ENCODE peak calls at places on chromosome 9, in four cellular contexts. M is RWPE2, D is A549, V is IMR-90. F is an unnamed sample.

GRCh38 chr9:29564564-29564963 is 1991.3 kb upstream of the C9orf72 start:
- DNase-seq in D (no peak), M (no peak), V (no peak), F (no peak)

GRCh38 chr9:133844876-133845658 is 106.9 kb upstream of the SARDH start:
- DNase-seq in M (no peak), V (peak; percentile 70), D (no peak), F (peak; percentile 52)

GRCh38 chr9:121541945-121542344 is 42.3 kb upstream of the GGTA1 start:
- DNase-seq in V (no peak), M (no peak), D (no peak), F (no peak)

GRCh38 chr9:130186839-130187522 is 14.8 kb downstream of the NCS1 start:
- DNase-seq in V (peak; percentile 55), M (no peak), D (peak; percentile 76), F (peak; percentile 77)

GRCh38 chr9:136691316-136692189 is 4.3 kb upstream of the AGPAT2 start:
- DNase-seq in M (no peak), V (no peak), D (no peak), F (no peak)

GRCh38 chr9:103999375-104000062 is 94.6 kb upstream of the SMC2 start:
- DNase-seq in V (no peak), D (no peak), M (peak; percentile 48), F (no peak)

GRCh38 chr9:101737705-101738565 is 512 bp downstream of the GRIN3A start:
- DNase-seq in M (peak; percentile 37), D (peak; percentile 9), V (no peak), F (no peak)

GRCh38 chr9:23723672-23724071 is 102.4 kb downstream of the ELAVL2 start:
- DNase-seq in M (no peak), D (no peak), V (no peak), F (no peak)

GRCh38 chr9:89149726-89150125 is 28.9 kb downstream of the SHC3 start:
- DNase-seq in V (peak; percentile 82), D (no peak), M (no peak), F (no peak)

GRCh38 chr9:137269231-137269772 is 8.2 kb upstream of the TOR4A start:
- DNase-seq in V (peak; percentile 60), D (peak; percentile 58), M (peak; percentile 39), F (no peak)

GRCh38 chr9:116149844-116150243 is 3.7 kb upstream of the PAPPA start:
- DNase-seq in D (peak; percentile 76), M (no peak), V (no peak), F (peak; percentile 33)

GRCh38 chr9:114823416-114823815 is 17.6 kb upstream of the TNFSF15 start:
- DNase-seq in V (no peak), D (no peak), M (no peak), F (no peak)

GRCh38 chr9:22022396-22022795 is 13.3 kb upstream of the CDKN2B start:
- DNase-seq in D (no peak), M (no peak), V (no peak), F (no peak)

GRCh38 chr9:133251773-133252172 is 23.2 kb downstream of the ABO start:
- DNase-seq in D (no peak), V (no peak), M (no peak), F (no peak)

GRCh38 chr9:71121275-71122168 is at the start of gene TRPM3:
- DNase-seq in M (no peak), D (no peak), V (no peak), F (no peak)

GRCh38 chr9:115522928-115523327 is 405.0 kb upstream of the TNC start:
- DNase-seq in V (no peak), M (no peak), D (no peak), F (no peak)

GRCh38 chr9:129282308-129283211 is 104.5 kb upstream of the IER5L start:
- DNase-seq in V (no peak), D (no peak), M (no peak), F (no peak)

GRCh38 chr9:124268248-124268647 is 10.5 kb downstream of the NEK6 start:
- DNase-seq in M (no peak), D (no peak), V (no peak), F (no peak)

GRCh38 chr9:124266139-124266825 is 8.5 kb downstream of the NEK6 start:
- DNase-seq in M (no peak), D (no peak), V (peak; percentile 67), F (no peak)

GRCh38 chr9:124269556-124269955 is 11.8 kb downstream of the NEK6 start:
- DNase-seq in V (no peak), M (no peak), D (no peak), F (no peak)

GRCh38 chr9:124266826-124267201 is 9.1 kb downstream of the NEK6 start:
- DNase-seq in V (no peak), M (no peak), D (no peak), F (no peak)

GRCh38 chr9:124267271-124267807 is 9.6 kb downstream of the NEK6 start:
- DNase-seq in D (peak; percentile 79), M (peak; percentile 87), V (peak; percentile 85), F (no peak)
- TF ChIP-seq CTCF in D (no peak), M (peak; percentile 24), V (no peak), F (no peak)

GRCh38 chr9:99298660-99299059 is 76.6 kb downstream of the SEC61B start:
- DNase-seq in V (no peak), M (no peak), D (no peak), F (no peak)

GRCh38 chr9:99296375-99296951 is 74.4 kb downstream of the SEC61B start:
- DNase-seq in V (no peak), D (no peak), M (no peak), F (no peak)

GRCh38 chr9:99300103-99300439 is 78.0 kb downstream of the SEC61B start:
- DNase-seq in M (no peak), V (no peak), D (no peak), F (no peak)

GRCh38 chr9:99300603-99301002 is 78.5 kb downstream of the SEC61B start:
- DNase-seq in D (no peak), V (no peak), M (no peak), F (no peak)

GRCh38 chr9:99299214-99300102 is 77.4 kb downstream of the SEC61B start:
- DNase-seq in V (peak; percentile 83), M (no peak), D (peak; percentile 20), F (no peak)
- TF ChIP-seq CTCF in V (peak; percentile 41), M (peak; percentile 13), D (peak; percentile 28), F (no peak)

GRCh38 chr9:76296561-76297276 is 97.5 kb downstream of the RFK start:
- DNase-seq in V (no peak), M (no peak), D (no peak), F (no peak)
- TF ChIP-seq CTCF in V (no peak), M (no peak), D (no peak), F (no peak)

GRCh38 chr9:92140074-92140753 is 25.0 kb upstream of the SPTLC1 start:
- DNase-seq in D (peak; percentile 72), M (no peak), V (peak; percentile 65), F (peak; percentile 84)
- TF ChIP-seq CTCF in D (peak; percentile 88), M (peak; percentile 84), V (peak; percentile 92), F (peak; percentile 89)

DNA sequence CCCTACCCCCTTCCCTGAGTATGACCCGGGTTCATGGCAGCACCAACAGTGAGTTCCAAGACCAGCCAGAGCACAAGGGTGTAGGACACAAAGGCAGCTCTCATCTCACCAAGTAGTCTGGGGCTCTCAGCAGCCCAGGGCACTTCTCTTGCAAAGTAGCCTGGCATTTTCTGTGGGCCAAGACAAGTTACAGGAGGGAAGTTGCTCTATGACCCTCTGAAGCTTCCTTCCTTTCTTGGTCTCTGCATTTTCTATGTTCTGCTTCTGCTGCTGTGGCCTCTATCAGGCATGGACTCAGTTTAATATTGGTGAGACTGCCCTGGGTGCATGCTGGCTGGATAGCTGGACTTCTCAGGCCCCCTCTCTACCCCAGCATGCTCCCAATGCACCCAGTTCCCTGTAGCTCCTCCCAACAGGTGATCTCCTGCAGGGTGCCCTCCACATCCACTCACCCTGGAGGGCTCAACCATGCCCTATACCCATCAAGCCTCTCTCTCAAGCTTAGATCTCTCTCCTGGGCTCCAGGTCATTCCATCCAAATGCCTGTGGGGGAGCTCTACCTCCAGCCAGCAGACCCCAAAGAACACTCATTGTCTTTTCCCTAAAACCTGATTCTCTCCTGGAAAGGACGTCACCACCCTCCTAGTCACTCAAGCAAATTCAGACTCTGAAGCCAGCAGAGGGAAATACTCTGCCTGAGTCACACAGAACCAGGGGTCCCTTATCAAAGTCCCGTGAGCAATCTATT is 13.9 kb downstream of the TBC1D2 start:
- DNase-seq in V (no peak), M (no peak), D (no peak), F (no peak)
- TF ChIP-seq CTCF in V (no peak), M (no peak), D (no peak), F (no peak)

DNA sequence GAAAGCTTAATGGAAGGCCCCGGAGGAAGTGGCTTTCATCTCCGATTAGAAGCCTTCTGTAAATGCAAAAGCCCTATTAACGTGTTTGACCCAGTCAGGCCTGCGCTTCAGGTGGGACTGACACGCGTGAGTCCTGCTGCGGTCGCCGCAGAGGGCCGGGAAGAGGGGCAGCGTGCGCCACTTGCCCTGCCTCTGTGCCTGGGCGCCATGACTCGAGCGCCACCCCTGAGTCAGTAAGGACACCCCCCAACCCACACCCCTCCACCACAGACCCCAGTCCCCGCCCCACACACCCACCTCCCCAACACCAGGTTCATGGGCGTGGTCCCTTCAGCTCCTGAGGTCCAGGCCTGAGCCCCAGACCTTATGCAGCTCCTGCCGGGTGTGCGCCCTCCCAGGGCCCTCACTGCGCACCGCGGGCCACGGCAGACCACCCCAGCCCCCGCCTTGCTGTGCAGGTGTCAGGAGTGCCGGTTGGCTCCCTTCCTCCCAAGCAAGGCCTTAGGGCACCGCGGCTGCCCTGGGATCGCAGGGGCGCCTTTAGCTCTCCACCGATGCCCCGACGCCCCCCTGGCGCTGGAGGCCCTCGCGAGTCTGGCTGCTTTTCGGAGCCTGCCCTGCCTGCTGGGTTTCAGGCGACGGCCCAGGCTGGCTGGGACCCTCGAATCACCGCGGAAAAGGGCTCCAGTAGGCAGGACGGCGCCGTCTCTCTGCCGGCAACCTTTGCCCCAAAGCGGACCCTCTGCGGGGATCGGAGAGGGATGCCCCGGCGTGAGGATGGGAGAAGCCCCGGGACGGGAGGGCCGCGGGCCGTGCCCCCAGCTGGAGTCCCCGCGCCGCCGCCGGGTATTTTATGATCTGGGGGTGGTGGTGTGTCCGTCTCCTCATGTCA is 625 bp upstream of the OLFM1 start:
- DNase-seq in D (no peak), M (no peak), V (no peak), F (no peak)
- TF ChIP-seq CTCF in D (no peak), M (no peak), V (no peak), F (no peak)

F was measured in uterus.